ENCODE peak calls at places on chromosomes 5 and 9, in five cellular contexts. One of them, this sample, is unnamed.

GRCh38 chr9:89038354-89039091 is 47.3 kb downstream of the S1PR3 start:
- DNase-seq in stimulated activated CD8-positive, alpha-beta memory T cell treated with anti-CD3 and anti-CD28 coated beads, Interleukin-15, amount 100 ng/mL, for 24 hours: no peak
- DNase-seq in CD4-positive, CD25-positive, alpha-beta regulatory T cell: no peak
- DNase-seq in COR-L47: no peak
- DNase-seq in aorta: no peak
- DNase-seq in this sample: no peak

GRCh38 chr9:78031271-78031825 is at the start of gene GNAQ:
- DNase-seq in stimulated activated CD8-positive, alpha-beta memory T cell treated with anti-CD3 and anti-CD28 coated beads, Interleukin-15, amount 100 ng/mL, for 24 hours: no peak
- DNase-seq in CD4-positive, CD25-positive, alpha-beta regulatory T cell: no peak
- DNase-seq in COR-L47: no peak
- DNase-seq in aorta: peak; percentile 84
- DNase-seq in this sample: no peak

GRCh38 chr9:105842023-105842644 is 147.8 kb downstream of the TMEM38B start:
- DNase-seq in stimulated activated CD8-positive, alpha-beta memory T cell treated with anti-CD3 and anti-CD28 coated beads, Interleukin-15, amount 100 ng/mL, for 24 hours: no peak
- DNase-seq in CD4-positive, CD25-positive, alpha-beta regulatory T cell: no peak
- DNase-seq in COR-L47: peak; percentile 22
- DNase-seq in aorta: no peak
- DNase-seq in this sample: no peak

GRCh38 chr9:134413890-134414731 is 87.9 kb downstream of the RXRA start:
- DNase-seq in stimulated activated CD8-positive, alpha-beta memory T cell treated with anti-CD3 and anti-CD28 coated beads, Interleukin-15, amount 100 ng/mL, for 24 hours: no peak
- DNase-seq in CD4-positive, CD25-positive, alpha-beta regulatory T cell: no peak
- DNase-seq in COR-L47: peak; percentile 100
- DNase-seq in aorta: peak; percentile 90
- DNase-seq in this sample: no peak

GRCh38 chr5:93578813-93579560 is 2.0 kb downstream of the NR2F1-AS1 start:
- DNase-seq in stimulated activated CD8-positive, alpha-beta memory T cell treated with anti-CD3 and anti-CD28 coated beads, Interleukin-15, amount 100 ng/mL, for 24 hours: no peak
- DNase-seq in CD4-positive, CD25-positive, alpha-beta regulatory T cell: no peak
- DNase-seq in COR-L47: peak; percentile 43
- DNase-seq in aorta: peak; percentile 77
- DNase-seq in this sample: no peak

GRCh38 chr9:81456431-81456970 is 232.8 kb downstream of the TLE1 start:
- DNase-seq in stimulated activated CD8-positive, alpha-beta memory T cell treated with anti-CD3 and anti-CD28 coated beads, Interleukin-15, amount 100 ng/mL, for 24 hours: no peak
- DNase-seq in CD4-positive, CD25-positive, alpha-beta regulatory T cell: no peak
- DNase-seq in COR-L47: peak; percentile 35
- DNase-seq in aorta: no peak
- DNase-seq in this sample: no peak

GRCh38 chr5:98050583-98050982 is 722.9 kb upstream of the RGMB start:
- DNase-seq in stimulated activated CD8-positive, alpha-beta memory T cell treated with anti-CD3 and anti-CD28 coated beads, Interleukin-15, amount 100 ng/mL, for 24 hours: no peak
- DNase-seq in CD4-positive, CD25-positive, alpha-beta regulatory T cell: no peak
- DNase-seq in COR-L47: no peak
- DNase-seq in aorta: no peak
- DNase-seq in this sample: no peak

GRCh38 chr9:35912791-35913400 is 3.6 kb downstream of the SPAAR start:
- DNase-seq in stimulated activated CD8-positive, alpha-beta memory T cell treated with anti-CD3 and anti-CD28 coated beads, Interleukin-15, amount 100 ng/mL, for 24 hours: no peak
- DNase-seq in CD4-positive, CD25-positive, alpha-beta regulatory T cell: no peak
- DNase-seq in COR-L47: no peak
- DNase-seq in aorta: no peak
- DNase-seq in this sample: no peak

GRCh38 chr5:150223474-150223873 is 33.6 kb downstream of the SLC6A7 start:
- DNase-seq in stimulated activated CD8-positive, alpha-beta memory T cell treated with anti-CD3 and anti-CD28 coated beads, Interleukin-15, amount 100 ng/mL, for 24 hours: no peak
- DNase-seq in CD4-positive, CD25-positive, alpha-beta regulatory T cell: no peak
- DNase-seq in COR-L47: no peak
- DNase-seq in aorta: no peak
- DNase-seq in this sample: no peak

GRCh38 chr9:127390563-127390962 is 6.4 kb upstream of the SLC2A8 start:
- DNase-seq in stimulated activated CD8-positive, alpha-beta memory T cell treated with anti-CD3 and anti-CD28 coated beads, Interleukin-15, amount 100 ng/mL, for 24 hours: no peak
- DNase-seq in CD4-positive, CD25-positive, alpha-beta regulatory T cell: no peak
- DNase-seq in COR-L47: no peak
- DNase-seq in aorta: no peak
- DNase-seq in this sample: no peak

GRCh38 chr9:35618854-35619799 is 914 bp upstream of the CD72 start:
- DNase-seq in stimulated activated CD8-positive, alpha-beta memory T cell treated with anti-CD3 and anti-CD28 coated beads, Interleukin-15, amount 100 ng/mL, for 24 hours: no peak
- DNase-seq in CD4-positive, CD25-positive, alpha-beta regulatory T cell: no peak
- DNase-seq in COR-L47: no peak
- DNase-seq in aorta: no peak
- DNase-seq in this sample: no peak